ENCODE peak calls at places on chromosome 18, in nine cellular contexts. X is aorta; H is transverse colon; S is hepatocyte; R is mammary epithelial cell; O is upper lobe of right lung; K is heart left ventricle; U is body of pancreas; N is CD8-positive, alpha-beta T cell. C is an unnamed sample. For H3K4me1 and H3K9me3, the result is how much of the 10 kb centered on the place peaks cover.

GRCh38 chr18:7447629-7448028 is 119.5 kb upstream of the PTPRM start:
- DNase-seq in K (no peak), S (no peak), U (no peak), O (no peak), X (no peak), N (no peak), R (peak), H (no peak), C (no peak)

GRCh38 chr18:5413447-5413846 is 117.9 kb upstream of the ZBTB14 start:
- DNase-seq in X (no peak), O (no peak), N (no peak), U (no peak), K (no peak), H (no peak), S (no peak), R (no peak), C (no peak)

GRCh38 chr18:63606526-63606925 is 19.4 kb downstream of the SERPINB13 start:
- DNase-seq in U (no peak), H (no peak), O (no peak), X (no peak), R (no peak), K (no peak), N (no peak), S (no peak), C (no peak)

GRCh38 chr18:47777626-47778025 is 152.8 kb downstream of the SMAD2 start:
- DNase-seq in X (no peak), N (no peak), O (no peak), K (no peak), H (no peak), U (no peak), S (no peak), R (no peak), C (no peak)

GRCh38 chr18:63928331-63928730 is 20.6 kb downstream of the SERPINB10 start:
- DNase-seq in X (no peak), H (no peak), N (no peak), R (no peak), K (no peak), U (no peak), S (no peak), O (no peak), C (no peak)

GRCh38 chr18:31929273-31929672 is 13.7 kb downstream of the TRAPPC8 start:
- DNase-seq in N (no peak), R (no peak), K (no peak), X (no peak), U (no peak), S (no peak), O (no peak), H (no peak), C (peak)

GRCh38 chr18:68406761-68407160 is 308.1 kb downstream of the TMX3 start:
- DNase-seq in H (no peak), R (peak), N (no peak), X (no peak), K (no peak), U (no peak), O (no peak), S (no peak), C (no peak)

GRCh38 chr18:44185981-44186380 is 494.7 kb upstream of the SETBP1 start:
- DNase-seq in S (no peak), X (no peak), K (no peak), R (no peak), O (no peak), H (no peak), U (no peak), N (no peak), C (no peak)

GRCh38 chr18:12990128-12990485 is 1.1 kb upstream of the CEP192 start:
- DNase-seq in R (peak), U (no peak), H (no peak), S (no peak), O (no peak), N (peak), K (no peak), X (no peak), C (no peak)

GRCh38 chr18:60372598-60372997 is at the start of gene MC4R:
- DNase-seq in O (no peak), S (peak), U (no peak), R (peak), H (peak), N (no peak), X (no peak), K (no peak), C (peak)

GRCh38 chr18:39380186-39380714 is 1814.7 kb upstream of the CELF4 start:
- DNase-seq in O (no peak), R (peak), N (no peak), K (no peak), H (no peak), X (no peak), U (no peak), S (no peak), C (no peak)

GRCh38 chr18:32086866-32087265 is 4.8 kb upstream of the RNF138 start:
- DNase-seq in R (peak), K (no peak), N (no peak), S (no peak), H (no peak), U (no peak), O (no peak), X (no peak), C (no peak)

GRCh38 chr18:50847192-50847591 is 27.4 kb upstream of the MRO start:
- DNase-seq in N (no peak), S (no peak), R (no peak), K (no peak), H (no peak), X (no peak), U (no peak), O (no peak), C (no peak)

GRCh38 chr18:13159579-13159978 is 59.0 kb upstream of the LDLRAD4 start:
- DNase-seq in N (no peak), H (no peak), X (no peak), U (peak), R (peak), S (peak), K (no peak), O (no peak), C (peak)

GRCh38 chr18:41719808-41720207 is 235.2 kb upstream of the PIK3C3 start:
- DNase-seq in O (no peak), N (no peak), R (no peak), H (no peak), U (no peak), K (no peak), X (no peak), S (peak), C (no peak)

GRCh38 chr18:57801379-57802165 is 1.5 kb downstream of the ATP8B1 start:
- DNase-seq in K (no peak), X (peak), H (no peak), N (no peak), O (peak), S (peak), U (peak), R (no peak), C (peak)

GRCh38 chr18:28718696-28719095 is 541.8 kb upstream of the CDH2 start:
- DNase-seq in N (no peak), R (no peak), U (no peak), H (no peak), O (no peak), S (no peak), X (no peak), K (no peak), C (no peak)

GRCh38 chr18:50700245-50701165 is 119.3 kb downstream of the MRO start:
- DNase-seq in K (no peak), S (no peak), U (no peak), R (no peak), H (no peak), X (no peak), O (no peak), N (no peak), C (no peak)

GRCh38 chr18:48161201-48161910 is 230.9 kb upstream of the SMAD2 start:
- DNase-seq in N (peak), H (peak), U (peak), O (peak), X (peak), K (peak), R (peak), S (peak), C (peak)

GRCh38 chr18:62848946-62849345 is 133.6 kb downstream of the PHLPP1 start:
- DNase-seq in N (no peak), H (no peak), K (no peak), U (no peak), X (no peak), R (no peak), S (no peak), O (no peak), C (no peak)

GRCh38 chr18:44241041-44241440 is 439.6 kb upstream of the SETBP1 start:
- DNase-seq in X (no peak), N (no peak), R (no peak), O (no peak), U (no peak), S (no peak), H (no peak), K (no peak), C (no peak)

GRCh38 chr18:58267493-58267892 is 223.5 kb downstream of the NEDD4L start:
- DNase-seq in X (no peak), R (peak), U (no peak), O (no peak), K (no peak), S (no peak), H (no peak), N (no peak), C (no peak)

GRCh38 chr18:2111456-2111855 is 459.8 kb downstream of the METTL4 start:
- DNase-seq in K (no peak), S (no peak), X (no peak), O (no peak), R (peak), N (no peak), H (no peak), U (no peak), C (no peak)

GRCh38 chr18:62881509-62882016 is 166.2 kb downstream of the PHLPP1 start:
- DNase-seq in K (no peak), N (no peak), H (no peak), R (peak), X (no peak), U (peak), S (no peak), O (no peak), C (no peak)

GRCh38 chr18:41370740-41371623 is 584.1 kb upstream of the PIK3C3 start:
- DNase-seq in K (peak), U (no peak), X (no peak), S (no peak), H (no peak), R (no peak), N (no peak), O (no peak), C (no peak)

GRCh38 chr18:36405611-36406010 is 108.1 kb downstream of the FHOD3 start:
- DNase-seq in H (no peak), X (no peak), N (no peak), K (no peak), U (no peak), O (no peak), R (no peak), S (no peak), C (no peak)

GRCh38 chr18:33355263-33355662 is 85.3 kb downstream of the CCDC178 start:
- DNase-seq in K (no peak), N (no peak), R (no peak), S (no peak), O (no peak), X (no peak), U (no peak), H (no peak), C (no peak)

GRCh38 chr18:69580107-69580506 is 179.4 kb downstream of the DOK6 start:
- DNase-seq in N (no peak), K (no peak), X (no peak), H (no peak), O (no peak), S (no peak), R (no peak), U (no peak), C (no peak)

GRCh38 chr18:59220784-59221765 is 1.1 kb downstream of the GRP start:
- DNase-seq in S (no peak), X (peak), K (no peak), H (no peak), U (no peak), R (peak), O (no peak), N (no peak), C (no peak)

GRCh38 chr18:13481820-13482640 is 244.3 kb downstream of the FAM210A start:
- DNase-seq in X (peak), U (no peak), S (no peak), N (no peak), K (no peak), R (no peak), O (no peak), H (peak), C (no peak)

GRCh38 chr18:49212819-49213218 is 247.6 kb downstream of the DYM start:
- DNase-seq in K (no peak), H (no peak), U (no peak), O (no peak), S (no peak), R (peak), N (no peak), X (no peak), C (no peak)

GRCh38 chr18:63677490-63678225 is 16.0 kb upstream of the SERPINB3 start:
- DNase-seq in U (no peak), H (no peak), X (no peak), K (no peak), R (peak), O (no peak), N (no peak), S (no peak), C (no peak)

GRCh38 chr18:45727068-45727467 is 3.1 kb downstream of the SLC14A1 start:
- DNase-seq in S (no peak), U (no peak), X (no peak), O (no peak), H (no peak), N (no peak), R (no peak), K (no peak), C (no peak)

GRCh38 chr18:45723921-45724320 is at the start of gene SLC14A1:
- DNase-seq in S (no peak), X (no peak), O (no peak), N (no peak), R (no peak), U (no peak), K (no peak), H (no peak), C (no peak)

GRCh38 chr18:45722899-45723298 is 1.1 kb upstream of the SLC14A1 start:
- DNase-seq in S (peak), R (peak), O (peak), N (peak), X (peak), H (peak), U (peak), K (peak), C (peak)

GRCh38 chr18:45726603-45727002 is 2.6 kb downstream of the SLC14A1 start:
- DNase-seq in S (no peak), U (no peak), O (no peak), N (no peak), X (no peak), K (no peak), R (no peak), H (no peak), C (no peak)

GRCh38 chr18:45724591-45724990 is 610 bp downstream of the SLC14A1 start:
- DNase-seq in O (no peak), S (no peak), U (no peak), K (no peak), N (no peak), H (no peak), X (no peak), R (no peak), C (no peak)
- H3K4me1 ChIP-seq in O (under half), S (under half), U (under half), K (under half), N (under half), H (under half), X (under half), R (under half), C (under half)

DNA sequence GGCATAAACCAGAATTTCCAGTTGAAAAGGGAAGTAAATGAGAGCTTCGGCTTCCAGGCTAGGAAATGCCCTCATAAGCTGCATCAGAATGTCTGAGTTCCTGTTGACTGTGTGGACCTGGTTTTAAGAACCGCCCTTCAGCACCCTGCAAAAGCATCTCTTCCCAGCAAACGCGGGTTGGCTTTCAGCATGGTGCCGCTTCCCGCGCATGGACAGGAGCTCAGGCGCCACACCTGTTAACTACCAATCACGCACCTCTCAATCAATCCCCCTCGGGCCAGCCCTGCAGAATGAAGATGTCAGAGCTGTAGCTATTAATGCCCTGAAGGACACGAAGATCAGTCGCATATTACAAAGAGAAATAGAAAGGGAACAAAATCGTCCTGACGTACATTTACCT is 850.5 kb downstream of the GALR1 start:
- DNase-seq in N (no peak), O (no peak), H (no peak), X (no peak), S (no peak), R (no peak), U (no peak), K (no peak), C (no peak)
- H3K9me3 ChIP-seq in N (under half), O (under half), H (under half), X (under half), S (under half), R (under half), U (under half), K (under half), C (under half)

GRCh38 chr18:79483971-79484491 is 88.3 kb downstream of the NFATC1 start:
- DNase-seq in O (peak), H (no peak), U (no peak), R (no peak), K (peak), S (no peak), X (peak), N (no peak), C (no peak)
- H3K4me3 ChIP-seq in O (no peak), H (no peak), U (no peak), R (no peak), K (no peak), S (no peak), X (no peak), N (no peak), C (no peak)

GRCh38 chr18:26309283-26309682 is 83.0 kb downstream of the TAF4B start:
- DNase-seq in U (no peak), O (no peak), N (no peak), H (no peak), K (no peak), R (peak), X (no peak), S (no peak), C (no peak)
- H3K4me1 ChIP-seq in U (under half), O (under half), N (under half), H (under half), K (under half), R (under half), X (under half), S (under half), C (under half)

DNA sequence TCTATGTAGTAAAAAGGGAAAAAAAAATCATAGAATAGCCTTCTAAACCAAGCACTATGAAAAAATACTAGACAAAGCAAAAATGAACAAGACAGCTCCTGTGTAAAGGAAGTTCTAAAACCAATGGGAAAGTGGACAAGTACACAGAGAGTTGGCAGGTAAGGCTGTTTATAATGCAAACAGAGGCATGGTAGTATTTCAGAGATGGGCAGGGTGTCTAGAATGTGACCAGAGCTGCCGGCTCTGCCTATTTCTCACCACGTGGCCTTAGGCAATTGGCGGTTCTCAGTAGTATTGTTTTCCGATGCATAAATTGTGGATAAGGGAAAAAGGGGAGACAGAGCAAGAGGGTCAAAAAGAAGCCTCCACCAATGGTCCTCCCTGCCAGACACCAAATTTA is 173.6 kb downstream of the ANKRD30B start:
- DNase-seq in U (no peak), R (no peak), K (no peak), S (no peak), H (peak), N (no peak), O (no peak), X (no peak), C (peak)
- H3K9me3 ChIP-seq in U (under half), R (under half), K (under half), S (under half), H (under half), N (under half), O (under half), X (under half), C (under half)

DNA sequence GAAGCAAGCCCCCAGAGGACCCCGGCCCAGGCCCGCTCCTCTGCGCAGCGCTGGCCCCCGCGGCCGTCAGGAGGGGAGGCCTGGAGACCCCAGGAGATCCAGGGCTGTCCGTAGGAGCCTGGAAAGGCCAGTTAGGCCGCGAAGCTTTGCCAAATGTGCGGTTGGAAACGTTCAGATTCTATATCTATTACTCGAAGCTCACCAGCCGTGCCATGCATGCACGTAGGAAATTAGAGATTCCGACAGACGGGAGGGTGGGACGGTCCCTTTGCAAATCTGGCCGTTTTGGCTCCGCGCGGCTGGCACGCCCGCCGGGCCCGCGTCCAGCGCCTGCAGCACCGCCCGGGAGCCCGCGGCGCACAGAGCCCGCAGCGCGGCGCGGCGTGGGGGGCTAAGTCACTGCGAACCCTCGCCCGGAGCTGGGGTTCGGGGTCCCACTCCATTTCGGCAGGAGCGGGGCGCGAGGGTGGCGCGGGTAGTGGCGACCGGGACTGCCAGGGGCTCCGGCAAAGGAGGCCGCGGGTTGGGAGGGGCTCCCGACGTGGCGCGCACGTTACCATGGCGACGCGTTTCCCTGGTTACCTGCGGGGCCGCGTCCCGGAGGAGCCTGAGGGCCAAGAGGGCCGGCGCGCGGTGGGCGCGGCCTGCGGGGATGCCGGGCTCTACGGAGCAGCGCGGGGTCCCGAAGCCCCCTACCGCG is 488.6 kb upstream of the SMIM21 start:
- DNase-seq in N (no peak), R (no peak), K (no peak), X (peak), H (no peak), U (peak), O (no peak), S (peak), C (no peak)
- H3K4me3 ChIP-seq in N (no peak), R (no peak), K (peak), X (peak), H (peak), U (peak), O (peak), S (peak), C (no peak)

GRCh38 chr18:3266062-3266608 is 4.2 kb downstream of the MYL12B start:
- DNase-seq in N (no peak), S (peak), H (no peak), X (no peak), O (no peak), U (no peak), K (no peak), R (peak), C (no peak)

GRCh38 chr18:3269900-3270299 is 8.0 kb downstream of the MYL12B start:
- DNase-seq in O (no peak), K (no peak), X (no peak), N (no peak), U (no peak), R (no peak), S (no peak), H (no peak), C (no peak)

GRCh38 chr18:3269241-3269640 is 7.3 kb downstream of the MYL12B start:
- DNase-seq in X (no peak), N (no peak), K (no peak), O (no peak), S (no peak), H (no peak), R (no peak), U (no peak), C (no peak)

GRCh38 chr18:3265564-3266033 is 3.7 kb downstream of the MYL12B start:
- DNase-seq in N (no peak), X (no peak), H (no peak), K (no peak), S (peak), R (no peak), O (no peak), U (no peak), C (no peak)

DNA sequence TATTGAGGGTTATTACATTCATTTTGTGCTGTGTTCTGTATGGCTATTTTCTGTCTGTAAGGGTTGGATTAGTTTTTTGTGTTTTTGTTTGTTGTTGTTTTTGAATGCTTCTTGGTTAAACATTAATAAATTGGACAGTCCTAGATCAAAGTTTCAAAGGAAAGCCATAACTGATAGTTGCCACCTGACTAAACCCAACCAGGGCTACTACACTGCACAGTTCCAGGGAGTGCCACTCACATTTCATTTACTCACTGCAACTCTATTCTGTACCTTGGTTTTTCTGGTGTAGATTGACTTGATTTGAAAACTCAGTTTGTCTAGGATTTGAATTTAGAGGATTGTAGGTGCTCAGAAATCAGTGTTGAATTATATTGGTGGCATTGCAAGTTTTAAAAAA is 6.4 kb downstream of the MYL12B start:
- DNase-seq in H (no peak), X (no peak), U (no peak), K (no peak), O (no peak), R (no peak), S (no peak), N (no peak), C (peak)
- H3K4me1 ChIP-seq in H (under half), X (under half), U (half or more), K (half or more), O (half or more), R (half or more), S (under half), N (half or more), C (under half)

GRCh38 chr18:35303610-35304009 is 13.6 kb upstream of the ZSCAN30 start:
- DNase-seq in K (no peak), U (no peak), H (no peak), N (no peak), X (no peak), R (no peak), S (no peak), O (no peak), C (no peak)
- H3K9me3 ChIP-seq in K (half or more), U (under half), H (half or more), N (half or more), X (under half), R (half or more), S (half or more), O (half or more), C (under half)

GRCh38 chr18:11147371-11147860 is 2.0 kb downstream of the PIEZO2 start:
- DNase-seq in S (peak), K (no peak), H (no peak), R (no peak), X (no peak), O (no peak), N (no peak), U (no peak), C (no peak)
- H3K4me3 ChIP-seq in S (peak), K (no peak), H (no peak), R (no peak), X (no peak), O (peak), N (no peak), U (no peak), C (no peak)